ENCODE peak calls at places on chromosomes 5 and 9, in ten cellular contexts. A is fibroblast of lung, H is HepG2, J is HCT116, E is endothelial cell of umbilical vein, F is neural progenitor cell, Y is PC-9, N is GM23338, G is astrocyte, Z is MM.1S. K is an unnamed sample.

GRCh38 chr9:35618325-35618727 is at the start of gene CD72:
- DNase-seq in N (no peak), G (no peak), Y (no peak), H (no peak), A (no peak), F (peak; percentile 50), Z (no peak), J (no peak), E (no peak), K (no peak)

GRCh38 chr9:134230092-134230941 is 66.0 kb upstream of the RNU6ATAC start:
- DNase-seq in Z (no peak), A (no peak), Y (no peak), G (no peak), H (no peak), J (no peak), N (no peak), E (no peak), F (no peak), K (no peak)

GRCh38 chr5:180026320-180026719 is 45.2 kb downstream of the RNF130 start:
- DNase-seq in E (peak; percentile 89), Z (peak; percentile 60), H (peak; percentile 30), N (peak; percentile 24), G (peak; percentile 82), Y (no peak), A (peak; percentile 37), F (no peak), J (no peak), K (no peak)

GRCh38 chr5:52269853-52270252 is 517.9 kb upstream of the ITGA1 start:
- DNase-seq in Y (no peak), E (no peak), A (no peak), Z (peak; percentile 50), G (no peak), H (no peak), F (no peak), J (no peak), N (peak; percentile 13), K (no peak)

GRCh38 chr5:7324919-7325318 is 71.0 kb upstream of the ADCY2 start:
- DNase-seq in N (no peak), G (no peak), E (no peak), Y (no peak), Z (no peak), A (no peak), F (no peak), H (no peak), J (no peak), K (no peak)

GRCh38 chr5:35171991-35172390 is 58.3 kb downstream of the PRLR start:
- DNase-seq in A (no peak), E (no peak), J (no peak), H (no peak), N (no peak), Z (no peak), F (no peak), G (no peak), Y (no peak), K (no peak)

GRCh38 chr5:119398713-119399492 is 43.1 kb downstream of the TNFAIP8 start:
- DNase-seq in A (peak; percentile 77), Y (no peak), J (no peak), G (no peak), N (no peak), F (no peak), Z (no peak), H (peak; percentile 9), E (no peak), K (no peak)

GRCh38 chr5:106262395-106262794 is 1408.3 kb downstream of the EFNA5 start:
- DNase-seq in Y (no peak), J (no peak), N (no peak), H (no peak), E (no peak), F (no peak), Z (no peak), G (no peak), A (no peak), K (no peak)

GRCh38 chr5:9608093-9608492 is 22.1 kb downstream of the TAS2R1 start:
- DNase-seq in Y (no peak), F (no peak), N (no peak), J (no peak), Z (no peak), A (no peak), H (no peak), E (no peak), G (no peak), K (no peak)

GRCh38 chr9:89359018-89359417 is 40.7 kb downstream of the SECISBP2 start:
- DNase-seq in A (no peak), N (no peak), Y (no peak), J (no peak), Z (no peak), H (no peak), E (peak; percentile 28), F (peak; percentile 40), G (no peak), K (no peak)

GRCh38 chr9:92438900-92439526 is 14.7 kb upstream of the OMD start:
- DNase-seq in Y (no peak), E (peak; percentile 38), J (peak; percentile 3), Z (peak; percentile 18), G (no peak), F (no peak), N (no peak), H (no peak), A (peak; percentile 71), K (no peak)

GRCh38 chr5:60843693-60844428 is at the start of gene ELOVL7:
- DNase-seq in A (peak; percentile 28), Z (peak; percentile 90), Y (peak; percentile 74), E (peak; percentile 14), G (peak; percentile 25), J (peak; percentile 66), H (peak; percentile 59), F (peak; percentile 94), N (peak; percentile 94), K (no peak)
- TF ChIP-seq EZH2 in A (peak; percentile 33), Z (no peak), Y (no peak), E (peak; percentile 75), G (peak; percentile 52), J (no peak), H (no peak), F (peak; percentile 75), N (no peak), K (no peak)

GRCh38 chr5:88142801-88143692 is 125.6 kb downstream of the TMEM161B start:
- DNase-seq in Y (no peak), H (no peak), G (peak; percentile 61), A (peak; percentile 28), F (peak; percentile 45), N (peak; percentile 34), Z (peak; percentile 8), E (peak; percentile 15), J (no peak), K (no peak)
- TF ChIP-seq EZH2 in Y (no peak), H (no peak), G (no peak), A (peak; percentile 41), F (peak; percentile 81), N (peak; percentile 32), Z (no peak), E (no peak), J (no peak), K (no peak)

DNA sequence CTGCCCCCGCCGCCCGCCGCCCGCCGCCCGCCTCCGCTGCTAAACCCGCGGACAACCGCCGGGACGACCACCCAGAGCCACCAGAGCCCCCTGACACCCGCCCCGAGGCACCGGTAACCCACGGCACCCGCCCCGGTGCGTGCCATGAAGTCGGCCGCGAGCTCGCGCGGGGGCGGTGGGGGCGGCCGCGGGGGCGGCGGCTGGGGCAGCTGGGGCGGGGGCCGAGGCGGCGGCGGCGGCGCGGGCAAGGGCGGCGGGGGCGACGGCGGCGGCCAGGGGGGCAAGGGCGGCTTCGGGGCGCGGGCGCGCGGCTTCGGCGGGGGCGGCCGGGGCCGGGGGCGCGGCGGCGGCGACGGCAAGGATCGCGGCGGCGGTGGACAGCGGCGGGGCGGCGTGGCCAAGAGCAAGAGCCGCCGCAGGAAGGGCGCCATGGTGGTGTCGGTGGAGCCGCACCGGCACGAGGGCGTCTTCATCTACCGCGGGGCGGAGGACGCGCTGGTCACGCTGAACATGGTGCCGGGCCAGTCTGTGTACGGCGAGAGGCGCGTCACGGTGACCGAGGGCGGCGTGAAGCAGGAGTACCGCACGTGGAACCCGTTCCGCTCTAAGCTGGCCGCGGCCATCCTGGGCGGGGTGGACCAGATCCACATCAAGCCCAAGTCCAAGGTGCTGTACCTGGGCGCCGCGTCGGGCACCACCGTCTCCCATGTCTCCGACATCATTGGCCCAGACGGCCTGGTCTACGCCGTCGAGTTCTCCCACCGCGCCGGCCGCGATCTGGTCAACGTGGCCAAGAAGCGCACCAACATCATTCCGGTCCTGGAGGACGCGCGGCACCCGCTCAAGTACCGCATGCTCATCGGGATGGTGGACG is 493 bp downstream of the FBLL1 start:
- DNase-seq in F (peak; percentile 47), Z (no peak), N (peak; percentile 59), G (no peak), H (no peak), Y (no peak), E (no peak), J (no peak), A (no peak), K (no peak)
- TF ChIP-seq EZH2 in F (no peak), Z (no peak), N (no peak), G (peak; percentile 71), H (no peak), Y (no peak), E (peak; percentile 85), J (no peak), A (peak; percentile 94), K (no peak)

GRCh38 chr9:130660326-130660682 is 4.1 kb upstream of the PRDM12 start:
- DNase-seq in N (no peak), G (no peak), Y (no peak), F (no peak), J (no peak), A (no peak), Z (no peak), E (no peak), H (no peak), K (no peak)

GRCh38 chr9:130662927-130663257 is 1.5 kb upstream of the PRDM12 start:
- DNase-seq in F (peak; percentile 42), N (peak; percentile 51), H (no peak), J (no peak), G (no peak), A (no peak), Z (no peak), E (no peak), Y (no peak), K (no peak)

GRCh38 chr9:130660683-130661460 is 3.5 kb upstream of the PRDM12 start:
- DNase-seq in Y (no peak), A (no peak), Z (no peak), H (no peak), N (peak; percentile 87), F (peak; percentile 82), G (no peak), E (no peak), J (no peak), K (no peak)

GRCh38 chr9:130662099-130662926 is 2.1 kb upstream of the PRDM12 start:
- DNase-seq in E (no peak), F (peak; percentile 65), Y (no peak), G (no peak), J (no peak), N (peak; percentile 61), A (no peak), Z (no peak), H (no peak), K (no peak)

DNA sequence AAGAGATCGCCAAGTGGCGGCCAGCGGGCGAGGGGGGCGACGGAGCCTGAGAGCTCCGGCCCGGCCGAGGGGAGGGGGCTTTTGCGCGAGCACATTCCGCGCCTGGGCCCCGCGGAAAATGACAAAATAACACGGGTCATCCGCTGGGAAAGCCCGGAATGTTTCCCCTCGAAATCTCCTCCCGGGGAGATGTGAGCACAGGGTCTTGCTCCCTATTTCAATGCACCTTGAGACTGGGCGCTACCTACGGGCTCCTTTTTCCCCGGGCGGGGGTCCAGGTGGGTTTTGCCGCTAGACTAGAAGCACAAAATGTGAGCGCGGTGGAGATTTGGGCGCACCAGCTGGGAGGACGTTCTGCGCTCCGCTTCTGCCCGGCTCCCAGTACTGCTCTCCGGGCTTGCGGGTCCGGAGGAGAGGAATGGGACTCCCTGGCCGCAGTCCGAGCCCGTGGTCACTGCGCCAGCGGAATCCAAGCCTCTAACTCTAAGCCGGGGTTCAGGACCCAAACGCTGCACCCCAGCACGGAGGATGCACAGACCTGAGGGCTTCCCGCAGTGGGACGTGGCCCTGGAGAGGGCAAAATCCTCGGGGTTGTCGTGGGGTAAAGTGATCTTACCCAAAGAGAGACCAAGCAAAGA is 2.8 kb upstream of the PRDM12 start:
- DNase-seq in N (peak; percentile 59), Y (no peak), F (peak; percentile 58), Z (no peak), A (no peak), J (no peak), E (no peak), G (no peak), H (no peak), K (no peak)
- TF ChIP-seq EZH2 in N (peak; percentile 95), Y (no peak), F (peak; percentile 14), Z (no peak), A (no peak), J (no peak), E (peak; percentile 60), G (peak; percentile 45), H (peak; percentile 61), K (no peak)

K was measured in SK-N-MC.